ENCODE peak calls at places on chromosome 14, in nine cellular contexts. One of them, this sample, is unnamed.

GRCh38 chr14:33464563-33464962 is 486.3 kb downstream of the EGLN3 start:
- DNase-seq in A549: no peak
- DNase-seq in stimulated activated CD4-positive, alpha-beta T cell treated with anti-CD3 and anti-CD28 coated beads, Interleukin-4, amount 100 ng/mL, for 24 hours: no peak
- DNase-seq in HEK293T: no peak
- DNase-seq in NCI-H510A treated with DMSO at 0.1 percent for 48 hours: no peak
- DNase-seq in globus pallidus: no peak
- DNase-seq in activated CD8-positive, alpha-beta memory T cell treated with anti-CD3 and anti-CD28 coated beads, Interleukin-2, amount 10 ng/mL, durations not matched to agents 7 days and 5 days: no peak
- DNase-seq in testis: no peak
- DNase-seq in SK-MEL-5: no peak
- DNase-seq in this sample: no peak

GRCh38 chr14:48035836-48036235 is 360.4 kb upstream of the MDGA2 start:
- DNase-seq in stimulated activated CD4-positive, alpha-beta T cell treated with anti-CD3 and anti-CD28 coated beads, Interleukin-4, amount 100 ng/mL, for 24 hours: no peak
- DNase-seq in SK-MEL-5: no peak
- DNase-seq in activated CD8-positive, alpha-beta memory T cell treated with anti-CD3 and anti-CD28 coated beads, Interleukin-2, amount 10 ng/mL, durations not matched to agents 7 days and 5 days: no peak
- DNase-seq in HEK293T: no peak
- DNase-seq in A549: no peak
- DNase-seq in testis: no peak
- DNase-seq in NCI-H510A treated with DMSO at 0.1 percent for 48 hours: no peak
- DNase-seq in globus pallidus: no peak
- DNase-seq in this sample: no peak

GRCh38 chr14:64501326-64502171 is 2.1 kb downstream of the ZBTB25 start:
- DNase-seq in HEK293T: peak
- DNase-seq in stimulated activated CD4-positive, alpha-beta T cell treated with anti-CD3 and anti-CD28 coated beads, Interleukin-4, amount 100 ng/mL, for 24 hours: no peak
- DNase-seq in A549: no peak
- DNase-seq in testis: peak
- DNase-seq in SK-MEL-5: peak
- DNase-seq in activated CD8-positive, alpha-beta memory T cell treated with anti-CD3 and anti-CD28 coated beads, Interleukin-2, amount 10 ng/mL, durations not matched to agents 7 days and 5 days: peak
- DNase-seq in NCI-H510A treated with DMSO at 0.1 percent for 48 hours: peak
- DNase-seq in globus pallidus: no peak
- DNase-seq in this sample: peak

GRCh38 chr14:103014466-103015319 is 42.7 kb downstream of the CDC42BPB start:
- DNase-seq in HEK293T: no peak
- DNase-seq in stimulated activated CD4-positive, alpha-beta T cell treated with anti-CD3 and anti-CD28 coated beads, Interleukin-4, amount 100 ng/mL, for 24 hours: no peak
- DNase-seq in SK-MEL-5: no peak
- DNase-seq in activated CD8-positive, alpha-beta memory T cell treated with anti-CD3 and anti-CD28 coated beads, Interleukin-2, amount 10 ng/mL, durations not matched to agents 7 days and 5 days: no peak
- DNase-seq in globus pallidus: no peak
- DNase-seq in NCI-H510A treated with DMSO at 0.1 percent for 48 hours: peak
- DNase-seq in A549: no peak
- DNase-seq in testis: no peak
- DNase-seq in this sample: no peak

GRCh38 chr14:73059326-73059725 is 992 bp downstream of the RBM25 start:
- DNase-seq in NCI-H510A treated with DMSO at 0.1 percent for 48 hours: peak
- DNase-seq in HEK293T: no peak
- DNase-seq in stimulated activated CD4-positive, alpha-beta T cell treated with anti-CD3 and anti-CD28 coated beads, Interleukin-4, amount 100 ng/mL, for 24 hours: no peak
- DNase-seq in testis: no peak
- DNase-seq in A549: peak
- DNase-seq in SK-MEL-5: peak
- DNase-seq in globus pallidus: no peak
- DNase-seq in activated CD8-positive, alpha-beta memory T cell treated with anti-CD3 and anti-CD28 coated beads, Interleukin-2, amount 10 ng/mL, durations not matched to agents 7 days and 5 days: no peak
- DNase-seq in this sample: no peak

GRCh38 chr14:21087294-21088091 is 11.0 kb downstream of the ZNF219 start:
- DNase-seq in NCI-H510A treated with DMSO at 0.1 percent for 48 hours: no peak
- DNase-seq in HEK293T: no peak
- DNase-seq in SK-MEL-5: no peak
- DNase-seq in activated CD8-positive, alpha-beta memory T cell treated with anti-CD3 and anti-CD28 coated beads, Interleukin-2, amount 10 ng/mL, durations not matched to agents 7 days and 5 days: peak
- DNase-seq in stimulated activated CD4-positive, alpha-beta T cell treated with anti-CD3 and anti-CD28 coated beads, Interleukin-4, amount 100 ng/mL, for 24 hours: peak
- DNase-seq in testis: no peak
- DNase-seq in A549: no peak
- DNase-seq in globus pallidus: peak
- DNase-seq in this sample: peak

GRCh38 chr14:23068792-23069412 is 11.6 kb upstream of the CDH24 start:
- DNase-seq in stimulated activated CD4-positive, alpha-beta T cell treated with anti-CD3 and anti-CD28 coated beads, Interleukin-4, amount 100 ng/mL, for 24 hours: peak
- DNase-seq in NCI-H510A treated with DMSO at 0.1 percent for 48 hours: no peak
- DNase-seq in SK-MEL-5: peak
- DNase-seq in globus pallidus: peak
- DNase-seq in activated CD8-positive, alpha-beta memory T cell treated with anti-CD3 and anti-CD28 coated beads, Interleukin-2, amount 10 ng/mL, durations not matched to agents 7 days and 5 days: peak
- DNase-seq in A549: peak
- DNase-seq in testis: peak
- DNase-seq in HEK293T: peak
- DNase-seq in this sample: peak

GRCh38 chr14:100737526-100737925 is 10.8 kb downstream of the DLK1 start:
- DNase-seq in testis: no peak
- DNase-seq in HEK293T: no peak
- DNase-seq in A549: no peak
- DNase-seq in SK-MEL-5: no peak
- DNase-seq in stimulated activated CD4-positive, alpha-beta T cell treated with anti-CD3 and anti-CD28 coated beads, Interleukin-4, amount 100 ng/mL, for 24 hours: no peak
- DNase-seq in activated CD8-positive, alpha-beta memory T cell treated with anti-CD3 and anti-CD28 coated beads, Interleukin-2, amount 10 ng/mL, durations not matched to agents 7 days and 5 days: no peak
- DNase-seq in NCI-H510A treated with DMSO at 0.1 percent for 48 hours: no peak
- DNase-seq in globus pallidus: no peak
- DNase-seq in this sample: no peak

GRCh38 chr14:51784466-51784865 is 75.9 kb upstream of the GNG2 start:
- DNase-seq in HEK293T: no peak
- DNase-seq in A549: no peak
- DNase-seq in SK-MEL-5: no peak
- DNase-seq in stimulated activated CD4-positive, alpha-beta T cell treated with anti-CD3 and anti-CD28 coated beads, Interleukin-4, amount 100 ng/mL, for 24 hours: no peak
- DNase-seq in NCI-H510A treated with DMSO at 0.1 percent for 48 hours: no peak
- DNase-seq in globus pallidus: no peak
- DNase-seq in activated CD8-positive, alpha-beta memory T cell treated with anti-CD3 and anti-CD28 coated beads, Interleukin-2, amount 10 ng/mL, durations not matched to agents 7 days and 5 days: no peak
- DNase-seq in testis: no peak
- DNase-seq in this sample: no peak

GRCh38 chr14:22505309-22505708 is 83.7 kb downstream of the DAD1 start:
- DNase-seq in HEK293T: no peak
- DNase-seq in globus pallidus: no peak
- DNase-seq in NCI-H510A treated with DMSO at 0.1 percent for 48 hours: no peak
- DNase-seq in testis: no peak
- DNase-seq in activated CD8-positive, alpha-beta memory T cell treated with anti-CD3 and anti-CD28 coated beads, Interleukin-2, amount 10 ng/mL, durations not matched to agents 7 days and 5 days: no peak
- DNase-seq in stimulated activated CD4-positive, alpha-beta T cell treated with anti-CD3 and anti-CD28 coated beads, Interleukin-4, amount 100 ng/mL, for 24 hours: no peak
- DNase-seq in SK-MEL-5: no peak
- DNase-seq in A549: no peak
- DNase-seq in this sample: no peak

GRCh38 chr14:50539051-50539450 is 6.7 kb upstream of the MAP4K5 start:
- DNase-seq in SK-MEL-5: no peak
- DNase-seq in testis: no peak
- DNase-seq in stimulated activated CD4-positive, alpha-beta T cell treated with anti-CD3 and anti-CD28 coated beads, Interleukin-4, amount 100 ng/mL, for 24 hours: no peak
- DNase-seq in A549: no peak
- DNase-seq in activated CD8-positive, alpha-beta memory T cell treated with anti-CD3 and anti-CD28 coated beads, Interleukin-2, amount 10 ng/mL, durations not matched to agents 7 days and 5 days: no peak
- DNase-seq in globus pallidus: no peak
- DNase-seq in HEK293T: no peak
- DNase-seq in NCI-H510A treated with DMSO at 0.1 percent for 48 hours: no peak
- DNase-seq in this sample: no peak

GRCh38 chr14:42994001-42994736 is 1387.5 kb downstream of the LRFN5 start:
- DNase-seq in stimulated activated CD4-positive, alpha-beta T cell treated with anti-CD3 and anti-CD28 coated beads, Interleukin-4, amount 100 ng/mL, for 24 hours: no peak
- DNase-seq in globus pallidus: no peak
- DNase-seq in NCI-H510A treated with DMSO at 0.1 percent for 48 hours: no peak
- DNase-seq in activated CD8-positive, alpha-beta memory T cell treated with anti-CD3 and anti-CD28 coated beads, Interleukin-2, amount 10 ng/mL, durations not matched to agents 7 days and 5 days: no peak
- DNase-seq in testis: no peak
- DNase-seq in HEK293T: no peak
- DNase-seq in SK-MEL-5: no peak
- DNase-seq in A549: peak
- DNase-seq in this sample: no peak

GRCh38 chr14:104101086-104101621 is 15.7 kb downstream of the ASPG start:
- DNase-seq in A549: no peak
- DNase-seq in globus pallidus: no peak
- DNase-seq in SK-MEL-5: no peak
- DNase-seq in stimulated activated CD4-positive, alpha-beta T cell treated with anti-CD3 and anti-CD28 coated beads, Interleukin-4, amount 100 ng/mL, for 24 hours: no peak
- DNase-seq in HEK293T: no peak
- DNase-seq in testis: no peak
- DNase-seq in NCI-H510A treated with DMSO at 0.1 percent for 48 hours: no peak
- DNase-seq in activated CD8-positive, alpha-beta memory T cell treated with anti-CD3 and anti-CD28 coated beads, Interleukin-2, amount 10 ng/mL, durations not matched to agents 7 days and 5 days: no peak
- DNase-seq in this sample: no peak

GRCh38 chr14:60768602-60769001 is 34.0 kb downstream of the MNAT1 start:
- DNase-seq in HEK293T: no peak
- DNase-seq in testis: no peak
- DNase-seq in activated CD8-positive, alpha-beta memory T cell treated with anti-CD3 and anti-CD28 coated beads, Interleukin-2, amount 10 ng/mL, durations not matched to agents 7 days and 5 days: no peak
- DNase-seq in NCI-H510A treated with DMSO at 0.1 percent for 48 hours: no peak
- DNase-seq in globus pallidus: no peak
- DNase-seq in A549: no peak
- DNase-seq in stimulated activated CD4-positive, alpha-beta T cell treated with anti-CD3 and anti-CD28 coated beads, Interleukin-4, amount 100 ng/mL, for 24 hours: no peak
- DNase-seq in SK-MEL-5: no peak
- DNase-seq in this sample: no peak

GRCh38 chr14:95488376-95489162 is 27.9 kb downstream of the SYNE3 start:
- DNase-seq in SK-MEL-5: no peak
- DNase-seq in testis: no peak
- DNase-seq in globus pallidus: peak
- DNase-seq in A549: no peak
- DNase-seq in stimulated activated CD4-positive, alpha-beta T cell treated with anti-CD3 and anti-CD28 coated beads, Interleukin-4, amount 100 ng/mL, for 24 hours: no peak
- DNase-seq in NCI-H510A treated with DMSO at 0.1 percent for 48 hours: no peak
- DNase-seq in activated CD8-positive, alpha-beta memory T cell treated with anti-CD3 and anti-CD28 coated beads, Interleukin-2, amount 10 ng/mL, durations not matched to agents 7 days and 5 days: no peak
- DNase-seq in HEK293T: no peak
- DNase-seq in this sample: no peak

GRCh38 chr14:96194657-96195431 is 9.8 kb upstream of the BDKRB2 start:
- DNase-seq in activated CD8-positive, alpha-beta memory T cell treated with anti-CD3 and anti-CD28 coated beads, Interleukin-2, amount 10 ng/mL, durations not matched to agents 7 days and 5 days: no peak
- DNase-seq in HEK293T: no peak
- DNase-seq in A549: no peak
- DNase-seq in globus pallidus: no peak
- DNase-seq in NCI-H510A treated with DMSO at 0.1 percent for 48 hours: no peak
- DNase-seq in stimulated activated CD4-positive, alpha-beta T cell treated with anti-CD3 and anti-CD28 coated beads, Interleukin-4, amount 100 ng/mL, for 24 hours: no peak
- DNase-seq in testis: no peak
- DNase-seq in SK-MEL-5: no peak
- DNase-seq in this sample: no peak

GRCh38 chr14:73166399-73166798 is 30.1 kb downstream of the PSEN1 start:
- DNase-seq in activated CD8-positive, alpha-beta memory T cell treated with anti-CD3 and anti-CD28 coated beads, Interleukin-2, amount 10 ng/mL, durations not matched to agents 7 days and 5 days: no peak
- DNase-seq in testis: no peak
- DNase-seq in A549: no peak
- DNase-seq in globus pallidus: no peak
- DNase-seq in stimulated activated CD4-positive, alpha-beta T cell treated with anti-CD3 and anti-CD28 coated beads, Interleukin-4, amount 100 ng/mL, for 24 hours: no peak
- DNase-seq in HEK293T: no peak
- DNase-seq in NCI-H510A treated with DMSO at 0.1 percent for 48 hours: no peak
- DNase-seq in SK-MEL-5: no peak
- DNase-seq in this sample: no peak

GRCh38 chr14:94879504-94879903 is 109.6 kb upstream of the GSC start:
- DNase-seq in globus pallidus: no peak
- DNase-seq in HEK293T: no peak
- DNase-seq in testis: no peak
- DNase-seq in A549: no peak
- DNase-seq in NCI-H510A treated with DMSO at 0.1 percent for 48 hours: no peak
- DNase-seq in SK-MEL-5: no peak
- DNase-seq in activated CD8-positive, alpha-beta memory T cell treated with anti-CD3 and anti-CD28 coated beads, Interleukin-2, amount 10 ng/mL, durations not matched to agents 7 days and 5 days: no peak
- DNase-seq in stimulated activated CD4-positive, alpha-beta T cell treated with anti-CD3 and anti-CD28 coated beads, Interleukin-4, amount 100 ng/mL, for 24 hours: no peak
- DNase-seq in this sample: peak

GRCh38 chr14:65179918-65180724 is 77.8 kb upstream of the MAX start:
- DNase-seq in NCI-H510A treated with DMSO at 0.1 percent for 48 hours: no peak
- DNase-seq in stimulated activated CD4-positive, alpha-beta T cell treated with anti-CD3 and anti-CD28 coated beads, Interleukin-4, amount 100 ng/mL, for 24 hours: peak
- DNase-seq in activated CD8-positive, alpha-beta memory T cell treated with anti-CD3 and anti-CD28 coated beads, Interleukin-2, amount 10 ng/mL, durations not matched to agents 7 days and 5 days: peak
- DNase-seq in HEK293T: no peak
- DNase-seq in A549: peak
- DNase-seq in globus pallidus: no peak
- DNase-seq in SK-MEL-5: peak
- DNase-seq in testis: peak
- DNase-seq in this sample: peak

GRCh38 chr14:98951031-98951430 is 321.0 kb downstream of the BCL11B start:
- DNase-seq in stimulated activated CD4-positive, alpha-beta T cell treated with anti-CD3 and anti-CD28 coated beads, Interleukin-4, amount 100 ng/mL, for 24 hours: no peak
- DNase-seq in SK-MEL-5: no peak
- DNase-seq in HEK293T: no peak
- DNase-seq in globus pallidus: no peak
- DNase-seq in NCI-H510A treated with DMSO at 0.1 percent for 48 hours: no peak
- DNase-seq in testis: no peak
- DNase-seq in activated CD8-positive, alpha-beta memory T cell treated with anti-CD3 and anti-CD28 coated beads, Interleukin-2, amount 10 ng/mL, durations not matched to agents 7 days and 5 days: peak
- DNase-seq in A549: no peak
- DNase-seq in this sample: no peak

GRCh38 chr14:100067971-100068959 is 3.0 kb downstream of the EVL start:
- DNase-seq in testis: peak
- DNase-seq in A549: no peak
- DNase-seq in stimulated activated CD4-positive, alpha-beta T cell treated with anti-CD3 and anti-CD28 coated beads, Interleukin-4, amount 100 ng/mL, for 24 hours: peak
- DNase-seq in globus pallidus: peak
- DNase-seq in NCI-H510A treated with DMSO at 0.1 percent for 48 hours: peak
- DNase-seq in SK-MEL-5: no peak
- DNase-seq in HEK293T: no peak
- DNase-seq in activated CD8-positive, alpha-beta memory T cell treated with anti-CD3 and anti-CD28 coated beads, Interleukin-2, amount 10 ng/mL, durations not matched to agents 7 days and 5 days: peak
- DNase-seq in this sample: peak

GRCh38 chr14:69055125-69055524 is 76.0 kb upstream of the ACTN1 start:
- DNase-seq in NCI-H510A treated with DMSO at 0.1 percent for 48 hours: no peak
- DNase-seq in testis: no peak
- DNase-seq in A549: no peak
- DNase-seq in stimulated activated CD4-positive, alpha-beta T cell treated with anti-CD3 and anti-CD28 coated beads, Interleukin-4, amount 100 ng/mL, for 24 hours: no peak
- DNase-seq in activated CD8-positive, alpha-beta memory T cell treated with anti-CD3 and anti-CD28 coated beads, Interleukin-2, amount 10 ng/mL, durations not matched to agents 7 days and 5 days: no peak
- DNase-seq in globus pallidus: no peak
- DNase-seq in HEK293T: no peak
- DNase-seq in SK-MEL-5: no peak
- DNase-seq in this sample: no peak

GRCh38 chr14:61212546-61212945 is 68.6 kb downstream of the TMEM30B start:
- DNase-seq in NCI-H510A treated with DMSO at 0.1 percent for 48 hours: no peak
- DNase-seq in SK-MEL-5: no peak
- DNase-seq in A549: no peak
- DNase-seq in activated CD8-positive, alpha-beta memory T cell treated with anti-CD3 and anti-CD28 coated beads, Interleukin-2, amount 10 ng/mL, durations not matched to agents 7 days and 5 days: no peak
- DNase-seq in globus pallidus: no peak
- DNase-seq in HEK293T: no peak
- DNase-seq in stimulated activated CD4-positive, alpha-beta T cell treated with anti-CD3 and anti-CD28 coated beads, Interleukin-4, amount 100 ng/mL, for 24 hours: no peak
- DNase-seq in testis: no peak
- DNase-seq in this sample: no peak

GRCh38 chr14:100376751-100377171 is 53.6 kb downstream of the SLC25A47 start:
- DNase-seq in testis: no peak
- DNase-seq in SK-MEL-5: peak
- DNase-seq in HEK293T: no peak
- DNase-seq in activated CD8-positive, alpha-beta memory T cell treated with anti-CD3 and anti-CD28 coated beads, Interleukin-2, amount 10 ng/mL, durations not matched to agents 7 days and 5 days: no peak
- DNase-seq in stimulated activated CD4-positive, alpha-beta T cell treated with anti-CD3 and anti-CD28 coated beads, Interleukin-4, amount 100 ng/mL, for 24 hours: no peak
- DNase-seq in globus pallidus: no peak
- DNase-seq in NCI-H510A treated with DMSO at 0.1 percent for 48 hours: peak
- DNase-seq in A549: peak
- DNase-seq in this sample: peak

GRCh38 chr14:97459180-97459579 is 662.0 kb downstream of the VRK1 start:
- DNase-seq in SK-MEL-5: no peak
- DNase-seq in testis: no peak
- DNase-seq in activated CD8-positive, alpha-beta memory T cell treated with anti-CD3 and anti-CD28 coated beads, Interleukin-2, amount 10 ng/mL, durations not matched to agents 7 days and 5 days: peak
- DNase-seq in HEK293T: no peak
- DNase-seq in A549: no peak
- DNase-seq in stimulated activated CD4-positive, alpha-beta T cell treated with anti-CD3 and anti-CD28 coated beads, Interleukin-4, amount 100 ng/mL, for 24 hours: no peak
- DNase-seq in NCI-H510A treated with DMSO at 0.1 percent for 48 hours: peak
- DNase-seq in globus pallidus: no peak
- DNase-seq in this sample: no peak

GRCh38 chr14:31043379-31043778 is 17.2 kb upstream of the STRN3 start:
- DNase-seq in testis: no peak
- DNase-seq in SK-MEL-5: no peak
- DNase-seq in NCI-H510A treated with DMSO at 0.1 percent for 48 hours: no peak
- DNase-seq in globus pallidus: no peak
- DNase-seq in HEK293T: no peak
- DNase-seq in activated CD8-positive, alpha-beta memory T cell treated with anti-CD3 and anti-CD28 coated beads, Interleukin-2, amount 10 ng/mL, durations not matched to agents 7 days and 5 days: no peak
- DNase-seq in stimulated activated CD4-positive, alpha-beta T cell treated with anti-CD3 and anti-CD28 coated beads, Interleukin-4, amount 100 ng/mL, for 24 hours: no peak
- DNase-seq in A549: no peak
- DNase-seq in this sample: no peak

GRCh38 chr14:32428149-32428548 is 99.1 kb downstream of the AKAP6 start:
- DNase-seq in NCI-H510A treated with DMSO at 0.1 percent for 48 hours: no peak
- DNase-seq in stimulated activated CD4-positive, alpha-beta T cell treated with anti-CD3 and anti-CD28 coated beads, Interleukin-4, amount 100 ng/mL, for 24 hours: no peak
- DNase-seq in testis: no peak
- DNase-seq in globus pallidus: no peak
- DNase-seq in SK-MEL-5: no peak
- DNase-seq in HEK293T: no peak
- DNase-seq in activated CD8-positive, alpha-beta memory T cell treated with anti-CD3 and anti-CD28 coated beads, Interleukin-2, amount 10 ng/mL, durations not matched to agents 7 days and 5 days: no peak
- DNase-seq in A549: no peak
- DNase-seq in this sample: no peak

GRCh38 chr14:21868442-21869046 is 194.9 kb upstream of the OR4E1 start:
- DNase-seq in activated CD8-positive, alpha-beta memory T cell treated with anti-CD3 and anti-CD28 coated beads, Interleukin-2, amount 10 ng/mL, durations not matched to agents 7 days and 5 days: peak
- DNase-seq in SK-MEL-5: peak
- DNase-seq in stimulated activated CD4-positive, alpha-beta T cell treated with anti-CD3 and anti-CD28 coated beads, Interleukin-4, amount 100 ng/mL, for 24 hours: peak
- DNase-seq in A549: peak
- DNase-seq in NCI-H510A treated with DMSO at 0.1 percent for 48 hours: no peak
- DNase-seq in globus pallidus: peak
- DNase-seq in HEK293T: peak
- DNase-seq in testis: peak
- DNase-seq in this sample: no peak

GRCh38 chr14:50366589-50366988 is 30.1 kb downstream of the CDKL1 start:
- DNase-seq in globus pallidus: no peak
- DNase-seq in HEK293T: no peak
- DNase-seq in stimulated activated CD4-positive, alpha-beta T cell treated with anti-CD3 and anti-CD28 coated beads, Interleukin-4, amount 100 ng/mL, for 24 hours: no peak
- DNase-seq in SK-MEL-5: no peak
- DNase-seq in activated CD8-positive, alpha-beta memory T cell treated with anti-CD3 and anti-CD28 coated beads, Interleukin-2, amount 10 ng/mL, durations not matched to agents 7 days and 5 days: no peak
- DNase-seq in NCI-H510A treated with DMSO at 0.1 percent for 48 hours: no peak
- DNase-seq in A549: no peak
- DNase-seq in testis: no peak
- DNase-seq in this sample: no peak

GRCh38 chr14:31950760-31951637 is 126.1 kb upstream of the ARHGAP5 start:
- DNase-seq in A549: peak
- DNase-seq in HEK293T: peak
- DNase-seq in globus pallidus: no peak
- DNase-seq in stimulated activated CD4-positive, alpha-beta T cell treated with anti-CD3 and anti-CD28 coated beads, Interleukin-4, amount 100 ng/mL, for 24 hours: no peak
- DNase-seq in activated CD8-positive, alpha-beta memory T cell treated with anti-CD3 and anti-CD28 coated beads, Interleukin-2, amount 10 ng/mL, durations not matched to agents 7 days and 5 days: no peak
- DNase-seq in NCI-H510A treated with DMSO at 0.1 percent for 48 hours: peak
- DNase-seq in testis: peak
- DNase-seq in SK-MEL-5: no peak
- DNase-seq in this sample: peak

GRCh38 chr14:38544766-38545165 is 288.9 kb upstream of the CLEC14A start:
- DNase-seq in HEK293T: no peak
- DNase-seq in A549: no peak
- DNase-seq in activated CD8-positive, alpha-beta memory T cell treated with anti-CD3 and anti-CD28 coated beads, Interleukin-2, amount 10 ng/mL, durations not matched to agents 7 days and 5 days: no peak
- DNase-seq in stimulated activated CD4-positive, alpha-beta T cell treated with anti-CD3 and anti-CD28 coated beads, Interleukin-4, amount 100 ng/mL, for 24 hours: no peak
- DNase-seq in SK-MEL-5: no peak
- DNase-seq in globus pallidus: no peak
- DNase-seq in testis: no peak
- DNase-seq in NCI-H510A treated with DMSO at 0.1 percent for 48 hours: no peak
- DNase-seq in this sample: no peak

This sample was measured in adrenal gland.